ENCODE peak calls at places on chromosomes 2 and 18, in nine cellular contexts. M is NCI-H1436 treated with DMSO at 0.1 percent for 48 hours, T is H7, L is skeletal muscle cell, V is OCI-LY7, R is ovary, F is GM23248, G is HFF-Myc, C is body of pancreas. W is an unnamed sample.

GRCh38 chr2:18784245-18784644 is 194.9 kb upstream of the NT5C1B start:
- DNase-seq in T (no peak), R (no peak), F (no peak), V (no peak), L (no peak), C (no peak), G (no peak), M (no peak), W (no peak)

GRCh38 chr2:16623564-16624418 is 41.8 kb downstream of the CYRIA start:
- DNase-seq in F (no peak), V (no peak), G (no peak), C (no peak), R (no peak), L (no peak), T (no peak), M (no peak), W (no peak)

GRCh38 chr2:17380003-17380402 is 138.2 kb downstream of the RAD51AP2 start:
- DNase-seq in C (no peak), G (no peak), R (no peak), L (no peak), T (no peak), M (no peak), F (no peak), V (no peak), W (no peak)

GRCh38 chr2:133821107-133821760 is 253.0 kb upstream of the NCKAP5 start:
- DNase-seq in F (peak; percentile 75), C (no peak), R (no peak), M (no peak), L (peak; percentile 83), G (no peak), V (no peak), T (no peak), W (no peak)

GRCh38 chr18:55475467-55475866 is 112.5 kb downstream of the TCF4 start:
- DNase-seq in V (no peak), M (no peak), G (no peak), T (no peak), F (no peak), L (no peak), C (no peak), R (no peak), W (no peak)

GRCh38 chr18:31680836-31681568 is 3.4 kb downstream of the B4GALT6 start:
- DNase-seq in M (no peak), T (no peak), G (no peak), V (peak; percentile 54), L (no peak), C (no peak), R (no peak), F (no peak), W (no peak)

GRCh38 chr2:7083580-7084509 is 166.6 kb downstream of the RNF144A start:
- DNase-seq in F (peak; percentile 54), V (peak; percentile 84), C (no peak), G (no peak), R (no peak), T (peak; percentile 46), L (no peak), M (no peak), W (no peak)

GRCh38 chr2:36967236-36967876 is 1.0 kb upstream of the STRN start:
- DNase-seq in R (peak; percentile 33), F (no peak), V (peak; percentile 20), C (peak; percentile 41), M (no peak), G (no peak), T (no peak), L (no peak), W (no peak)

GRCh38 chr2:47485177-47485576 is 82.2 kb downstream of the MSH2 start:
- DNase-seq in V (no peak), R (no peak), G (no peak), C (no peak), T (no peak), F (no peak), L (no peak), M (no peak), W (no peak)

GRCh38 chr2:196276421-196276820 is 105.0 kb upstream of the STK17B start:
- DNase-seq in G (no peak), F (no peak), T (no peak), L (no peak), R (no peak), C (no peak), V (peak; percentile 30), M (no peak), W (no peak)

GRCh38 chr18:3912705-3913104 is 462.7 kb downstream of the TGIF1 start:
- DNase-seq in V (no peak), L (no peak), R (no peak), C (no peak), G (no peak), T (no peak), M (no peak), F (peak; percentile 33), W (no peak)

GRCh38 chr2:241156997-241157441 is 6.8 kb downstream of the PPP1R7 start:
- DNase-seq in G (no peak), V (no peak), M (no peak), C (no peak), F (no peak), L (no peak), T (no peak), R (no peak), W (no peak)

GRCh38 chr2:33392366-33392765 is 84.1 kb upstream of the RASGRP3 start:
- DNase-seq in R (no peak), L (no peak), C (no peak), V (no peak), M (no peak), F (no peak), T (no peak), G (no peak), W (no peak)

GRCh38 chr2:101961287-101962242 is 30.2 kb upstream of the IL1R2 start:
- DNase-seq in T (no peak), V (no peak), L (peak; percentile 99), R (peak; percentile 87), F (peak; percentile 97), G (no peak), C (peak; percentile 83), M (no peak), W (peak; percentile 13)

GRCh38 chr2:96930351-96931015 is 55.9 kb downstream of the FAM178B start:
- DNase-seq in C (no peak), R (no peak), F (no peak), G (no peak), T (no peak), M (no peak), L (no peak), V (no peak), W (no peak)

GRCh38 chr18:68713791-68714190 is 1.1 kb downstream of the TMX3 start:
- DNase-seq in M (no peak), L (no peak), V (no peak), T (no peak), F (peak; percentile 62), R (no peak), C (no peak), G (no peak), W (no peak)

GRCh38 chr2:158120664-158121063 is 19.0 kb downstream of the UPP2 start:
- DNase-seq in C (no peak), F (no peak), L (no peak), V (no peak), G (no peak), T (no peak), R (no peak), M (no peak), W (no peak)

GRCh38 chr18:57951999-57952774 is 91.8 kb upstream of the NEDD4L start:
- DNase-seq in L (no peak), G (no peak), M (no peak), F (no peak), T (no peak), R (no peak), C (no peak), V (no peak), W (no peak)

GRCh38 chr2:170843656-170844055 is 27.0 kb downstream of the GAD1 start:
- DNase-seq in V (no peak), T (no peak), C (no peak), G (peak; percentile 25), F (peak; percentile 79), M (no peak), L (peak; percentile 18), R (no peak), W (no peak)

GRCh38 chr2:82301506-82301905 is 1997.0 kb upstream of the LRRTM1 start:
- DNase-seq in G (no peak), L (no peak), R (no peak), C (no peak), M (no peak), F (no peak), T (no peak), V (no peak), W (no peak)

GRCh38 chr2:10271509-10271908 is 31.2 kb upstream of the HPCAL1 start:
- DNase-seq in L (no peak), M (no peak), F (no peak), C (no peak), T (peak; percentile 43), V (no peak), G (no peak), R (no peak), W (no peak)

GRCh38 chr2:38128653-38129052 is 52.7 kb upstream of the CYP1B1 start:
- DNase-seq in C (peak; percentile 75), G (no peak), M (no peak), T (no peak), F (peak; percentile 35), V (peak; percentile 23), L (no peak), R (no peak), W (no peak)

GRCh38 chr2:238696786-238697185 is 151.1 kb upstream of the TWIST2 start:
- DNase-seq in C (no peak), F (no peak), L (no peak), G (no peak), R (no peak), M (no peak), T (no peak), V (no peak), W (no peak)

GRCh38 chr2:9800975-9801723 is 42.1 kb upstream of the TAF1B start:
- DNase-seq in V (no peak), F (peak; percentile 89), G (peak; percentile 31), L (peak; percentile 56), T (peak; percentile 65), C (peak; percentile 41), R (no peak), M (no peak), W (no peak)

GRCh38 chr2:239869272-239870155 is 155.6 kb downstream of the NDUFA10 start:
- DNase-seq in G (no peak), V (no peak), R (no peak), T (no peak), C (no peak), M (no peak), F (no peak), L (no peak), W (no peak)

GRCh38 chr2:215269397-215270117 is 42.3 kb upstream of the ATIC start:
- DNase-seq in R (peak; percentile 62), C (peak; percentile 80), F (peak; percentile 80), G (peak; percentile 63), M (peak; percentile 21), L (peak; percentile 31), T (peak; percentile 55), V (peak; percentile 70), W (no peak)

GRCh38 chr2:20803287-20803686 is 19.6 kb downstream of the LDAH start:
- DNase-seq in V (no peak), M (no peak), C (no peak), G (peak; percentile 11), T (no peak), L (no peak), F (no peak), R (no peak), W (no peak)

GRCh38 chr2:151043484-151043883 is 218.2 kb downstream of the RBM43 start:
- DNase-seq in G (peak; percentile 58), M (peak; percentile 24), T (no peak), L (peak; percentile 59), C (no peak), R (no peak), V (no peak), F (peak; percentile 49), W (no peak)

GRCh38 chr18:49021433-49022129 is 70.8 kb upstream of the SMAD7 start:
- DNase-seq in M (no peak), L (no peak), C (peak; percentile 79), V (peak; percentile 88), F (peak; percentile 61), R (no peak), G (no peak), T (peak; percentile 92), W (no peak)

GRCh38 chr2:190860985-190861721 is 19.5 kb upstream of the GLS start:
- DNase-seq in M (no peak), T (no peak), F (peak; percentile 78), R (no peak), G (no peak), C (no peak), V (no peak), L (no peak), W (no peak)

GRCh38 chr18:50727721-50728470 is 91.9 kb downstream of the MRO start:
- DNase-seq in R (no peak), T (peak; percentile 9), L (no peak), G (no peak), M (no peak), V (no peak), F (no peak), C (no peak), W (no peak)

W was measured in frontal cortex.